ENCODE peak calls at places on chromosome 1, in four cellular contexts. One of them, this sample, is unnamed.

GRCh38 chr1:227793948-227794812 is 21.3 kb upstream of the PRSS38 start:
- DNase-seq in IMR-90: peak
- DNase-seq in mesendoderm: peak
- DNase-seq in H1: peak
- DNase-seq in this sample: peak

GRCh38 chr1:235011064-235011598 is 117.5 kb downstream of the TOMM20 start:
- DNase-seq in IMR-90: no peak
- DNase-seq in H1: no peak
- DNase-seq in mesendoderm: no peak
- DNase-seq in this sample: no peak

GRCh38 chr1:61013189-61013952 is 69.0 kb upstream of the NFIA start:
- DNase-seq in mesendoderm: peak
- DNase-seq in IMR-90: no peak
- DNase-seq in H1: peak
- DNase-seq in this sample: no peak

GRCh38 chr1:56535949-56536348 is 43.4 kb downstream of the PLPP3 start:
- DNase-seq in IMR-90: no peak
- DNase-seq in H1: no peak
- DNase-seq in mesendoderm: no peak
- DNase-seq in this sample: no peak

GRCh38 chr1:16248603-16249534 is 11.9 kb upstream of the CPLANE2 start:
- DNase-seq in mesendoderm: no peak
- DNase-seq in H1: no peak
- DNase-seq in IMR-90: peak
- DNase-seq in this sample: no peak

GRCh38 chr1:207831517-207832327 is 79.2 kb downstream of the CD34 start:
- DNase-seq in H1: no peak
- DNase-seq in mesendoderm: no peak
- DNase-seq in IMR-90: peak
- DNase-seq in this sample: no peak

GRCh38 chr1:81998165-81998564 is 197.4 kb downstream of the ADGRL2 start:
- DNase-seq in IMR-90: no peak
- DNase-seq in mesendoderm: no peak
- DNase-seq in H1: no peak
- DNase-seq in this sample: no peak

GRCh38 chr1:15684468-15685283 is 556 bp downstream of the PLEKHM2 start:
- DNase-seq in IMR-90: no peak
- DNase-seq in mesendoderm: peak
- DNase-seq in H1: peak
- DNase-seq in this sample: peak

GRCh38 chr1:219120625-219121544 is 52.8 kb upstream of the LYPLAL1 start:
- DNase-seq in H1: no peak
- DNase-seq in mesendoderm: no peak
- DNase-seq in IMR-90: peak
- DNase-seq in this sample: no peak

GRCh38 chr1:222334026-222334680 is 213.8 kb downstream of the HHIPL2 start:
- DNase-seq in mesendoderm: no peak
- DNase-seq in H1: no peak
- DNase-seq in IMR-90: peak
- DNase-seq in this sample: no peak

DNA sequence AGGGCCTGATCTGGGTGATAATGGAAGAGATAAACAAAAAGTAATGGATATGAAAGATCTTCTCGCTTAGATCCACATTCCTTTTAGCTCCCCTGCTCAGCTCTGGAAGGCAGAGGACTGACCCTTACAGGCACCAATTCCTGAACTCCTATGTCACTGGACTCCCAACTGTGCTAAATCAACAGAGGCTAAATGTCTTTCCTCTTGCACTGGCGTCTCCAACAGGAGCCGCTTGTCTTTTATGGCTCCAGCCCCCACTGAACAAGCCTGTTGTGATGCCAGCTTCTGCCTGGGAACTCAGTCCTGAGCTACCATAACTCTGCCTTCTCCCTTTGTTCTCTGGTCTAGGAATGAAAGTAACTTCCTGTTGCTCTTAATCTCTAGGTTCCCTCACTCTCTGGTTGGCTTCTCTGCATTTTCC is 142.1 kb upstream of the COL11A1 start:
- DNase-seq in H1: peak
- DNase-seq in mesendoderm: peak
- DNase-seq in IMR-90: peak
- DNase-seq in this sample: peak
- H4K5ac ChIP-seq in H1: no peak
- H4K5ac ChIP-seq in mesendoderm: no peak
- H4K5ac ChIP-seq in IMR-90: peak
- H4K5ac ChIP-seq in this sample: no peak

GRCh38 chr1:6888268-6888667 is 103.0 kb downstream of the CAMTA1 start:
- DNase-seq in H1: no peak
- DNase-seq in mesendoderm: no peak
- DNase-seq in IMR-90: peak
- DNase-seq in this sample: no peak
- H4K5ac ChIP-seq in H1: no peak
- H4K5ac ChIP-seq in mesendoderm: no peak
- H4K5ac ChIP-seq in IMR-90: no peak
- H4K5ac ChIP-seq in this sample: no peak

GRCh38 chr1:51347398-51348146 is 17.2 kb upstream of the TTC39A start:
- DNase-seq in H1: peak
- DNase-seq in IMR-90: no peak
- DNase-seq in mesendoderm: no peak
- DNase-seq in this sample: no peak

GRCh38 chr1:51348147-51348527 is 17.8 kb upstream of the TTC39A start:
- DNase-seq in IMR-90: no peak
- DNase-seq in H1: no peak
- DNase-seq in mesendoderm: no peak
- DNase-seq in this sample: no peak

GRCh38 chr1:51354417-51354816 is 24.1 kb upstream of the TTC39A start:
- DNase-seq in H1: no peak
- DNase-seq in mesendoderm: no peak
- DNase-seq in IMR-90: no peak
- DNase-seq in this sample: no peak

GRCh38 chr1:51355382-51355781 is 25.0 kb upstream of the TTC39A start:
- DNase-seq in IMR-90: no peak
- DNase-seq in mesendoderm: no peak
- DNase-seq in H1: no peak
- DNase-seq in this sample: no peak

DNA sequence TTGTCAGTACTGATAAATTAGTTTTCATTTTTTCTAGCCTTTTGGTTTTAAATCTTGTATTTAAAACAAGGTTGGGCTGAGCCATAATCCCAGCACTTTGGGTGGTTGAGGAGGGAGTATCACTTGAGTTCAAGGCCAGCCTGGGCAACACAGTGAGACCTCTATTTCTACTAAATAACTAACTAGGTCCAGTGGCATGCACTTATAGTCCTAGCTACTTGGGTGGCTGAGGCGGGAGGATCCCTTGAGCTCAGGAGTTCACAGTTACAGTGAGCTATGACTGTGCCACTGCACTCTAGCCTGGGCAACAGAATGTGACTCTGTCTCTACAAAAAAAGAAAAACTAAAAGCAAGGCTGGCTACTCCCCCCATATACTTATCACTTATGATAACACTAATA is 21.5 kb upstream of the TTC39A start:
- DNase-seq in IMR-90: no peak
- DNase-seq in mesendoderm: no peak
- DNase-seq in H1: no peak
- DNase-seq in this sample: no peak
- H4K5ac ChIP-seq in IMR-90: no peak
- H4K5ac ChIP-seq in mesendoderm: no peak
- H4K5ac ChIP-seq in H1: no peak
- H4K5ac ChIP-seq in this sample: no peak

GRCh38 chr1:165564561-165564960 is 20.8 kb downstream of the LRRC52 start:
- DNase-seq in IMR-90: no peak
- DNase-seq in H1: no peak
- DNase-seq in mesendoderm: no peak
- DNase-seq in this sample: no peak

GRCh38 chr1:165561257-165561656 is 17.5 kb downstream of the LRRC52 start:
- DNase-seq in mesendoderm: no peak
- DNase-seq in IMR-90: no peak
- DNase-seq in H1: no peak
- DNase-seq in this sample: no peak

GRCh38 chr1:165566091-165566490 is 22.3 kb downstream of the LRRC52 start:
- DNase-seq in H1: no peak
- DNase-seq in IMR-90: no peak
- DNase-seq in mesendoderm: no peak
- DNase-seq in this sample: no peak

GRCh38 chr1:165562576-165562975 is 18.8 kb downstream of the LRRC52 start:
- DNase-seq in mesendoderm: no peak
- DNase-seq in H1: no peak
- DNase-seq in IMR-90: no peak
- DNase-seq in this sample: no peak

GRCh38 chr1:165563551-165563950 is 19.8 kb downstream of the LRRC52 start:
- DNase-seq in IMR-90: no peak
- DNase-seq in H1: no peak
- DNase-seq in mesendoderm: no peak
- DNase-seq in this sample: no peak
- H4K5ac ChIP-seq in IMR-90: no peak
- H4K5ac ChIP-seq in H1: no peak
- H4K5ac ChIP-seq in mesendoderm: no peak
- H4K5ac ChIP-seq in this sample: no peak

GRCh38 chr1:191405417-191405816 is 752.8 kb upstream of the RGS18 start:
- DNase-seq in IMR-90: no peak
- DNase-seq in mesendoderm: no peak
- DNase-seq in H1: no peak
- DNase-seq in this sample: no peak
- H4K5ac ChIP-seq in IMR-90: no peak
- H4K5ac ChIP-seq in mesendoderm: no peak
- H4K5ac ChIP-seq in H1: no peak
- H4K5ac ChIP-seq in this sample: no peak

GRCh38 chr1:6259491-6260362 is 1.2 kb downstream of the GPR153 start:
- DNase-seq in IMR-90: peak
- DNase-seq in H1: peak
- DNase-seq in mesendoderm: peak
- DNase-seq in this sample: peak

GRCh38 chr1:6258675-6259074 is 2.2 kb downstream of the GPR153 start:
- DNase-seq in IMR-90: no peak
- DNase-seq in mesendoderm: no peak
- DNase-seq in H1: no peak
- DNase-seq in this sample: no peak

GRCh38 chr1:6254691-6255090 is 6.2 kb downstream of the GPR153 start:
- DNase-seq in H1: no peak
- DNase-seq in IMR-90: no peak
- DNase-seq in mesendoderm: no peak
- DNase-seq in this sample: no peak

GRCh38 chr1:6257541-6258069 is 3.3 kb downstream of the GPR153 start:
- DNase-seq in mesendoderm: no peak
- DNase-seq in H1: no peak
- DNase-seq in IMR-90: no peak
- DNase-seq in this sample: no peak

GRCh38 chr1:6256640-6257039 is 4.3 kb downstream of the GPR153 start:
- DNase-seq in IMR-90: no peak
- DNase-seq in mesendoderm: no peak
- DNase-seq in H1: no peak
- DNase-seq in this sample: no peak
- H4K5ac ChIP-seq in IMR-90: no peak
- H4K5ac ChIP-seq in mesendoderm: no peak
- H4K5ac ChIP-seq in H1: no peak
- H4K5ac ChIP-seq in this sample: no peak

GRCh38 chr1:37449936-37450335 is 24.4 kb upstream of the ZC3H12A start:
- DNase-seq in mesendoderm: no peak
- DNase-seq in H1: no peak
- DNase-seq in IMR-90: no peak
- DNase-seq in this sample: peak
- H4K5ac ChIP-seq in mesendoderm: no peak
- H4K5ac ChIP-seq in H1: no peak
- H4K5ac ChIP-seq in IMR-90: no peak
- H4K5ac ChIP-seq in this sample: no peak

This sample was measured in H9.